ENCODE peak calls at places on chromosomes 1 and 21, in ten cellular contexts. One of them, this sample, is unnamed.

GRCh38 chr1:50246869-50247268 is 138.1 kb downstream of the ELAVL4 start:
- DNase-seq in colonic mucosa: no peak
- DNase-seq in fibroblast of lung: no peak
- DNase-seq in hepatocyte: no peak
- DNase-seq in testis: no peak
- DNase-seq in GM23338: no peak
- DNase-seq in thyroid gland: no peak
- DNase-seq in ovary: no peak
- DNase-seq in Panc1: peak; percentile 8
- DNase-seq in CD8-positive, alpha-beta T cell: no peak
- DNase-seq in this sample: no peak

GRCh38 chr1:228555074-228555989 is 68.2 kb downstream of the RNF187 start:
- DNase-seq in hepatocyte: no peak
- DNase-seq in ovary: peak; percentile 79
- DNase-seq in thyroid gland: no peak
- DNase-seq in CD8-positive, alpha-beta T cell: no peak
- DNase-seq in Panc1: no peak
- DNase-seq in GM23338: no peak
- DNase-seq in fibroblast of lung: no peak
- DNase-seq in testis: no peak
- DNase-seq in colonic mucosa: no peak
- DNase-seq in this sample: no peak

GRCh38 chr1:226647719-226648118 is 91.4 kb downstream of the ITPKB start:
- DNase-seq in fibroblast of lung: no peak
- DNase-seq in CD8-positive, alpha-beta T cell: no peak
- DNase-seq in thyroid gland: no peak
- DNase-seq in hepatocyte: no peak
- DNase-seq in ovary: no peak
- DNase-seq in Panc1: no peak
- DNase-seq in GM23338: no peak
- DNase-seq in testis: no peak
- DNase-seq in colonic mucosa: no peak
- DNase-seq in this sample: no peak

GRCh38 chr1:93301131-93301530 is 44.6 kb upstream of the DR1 start:
- DNase-seq in CD8-positive, alpha-beta T cell: no peak
- DNase-seq in colonic mucosa: no peak
- DNase-seq in thyroid gland: no peak
- DNase-seq in GM23338: no peak
- DNase-seq in hepatocyte: no peak
- DNase-seq in testis: no peak
- DNase-seq in ovary: no peak
- DNase-seq in Panc1: no peak
- DNase-seq in fibroblast of lung: no peak
- DNase-seq in this sample: no peak

GRCh38 chr1:18711561-18712253 is 81.1 kb downstream of the PAX7 start:
- DNase-seq in CD8-positive, alpha-beta T cell: no peak
- DNase-seq in hepatocyte: no peak
- DNase-seq in fibroblast of lung: no peak
- DNase-seq in colonic mucosa: no peak
- DNase-seq in Panc1: no peak
- DNase-seq in testis: no peak
- DNase-seq in ovary: no peak
- DNase-seq in thyroid gland: no peak
- DNase-seq in GM23338: no peak
- DNase-seq in this sample: no peak

GRCh38 chr1:35556494-35557117 is 597 bp downstream of the KIAA0319L start:
- DNase-seq in testis: no peak
- DNase-seq in Panc1: no peak
- DNase-seq in GM23338: no peak
- DNase-seq in hepatocyte: no peak
- DNase-seq in ovary: no peak
- DNase-seq in thyroid gland: no peak
- DNase-seq in CD8-positive, alpha-beta T cell: no peak
- DNase-seq in fibroblast of lung: no peak
- DNase-seq in colonic mucosa: peak; percentile 51
- DNase-seq in this sample: no peak

GRCh38 chr1:34500451-34500850 is 254.4 kb upstream of the GJB5 start:
- DNase-seq in Panc1: no peak
- DNase-seq in GM23338: peak; percentile 74
- DNase-seq in CD8-positive, alpha-beta T cell: no peak
- DNase-seq in testis: peak; percentile 51
- DNase-seq in ovary: peak; percentile 31
- DNase-seq in colonic mucosa: no peak
- DNase-seq in thyroid gland: peak; percentile 37
- DNase-seq in fibroblast of lung: peak; percentile 16
- DNase-seq in hepatocyte: peak; percentile 66
- DNase-seq in this sample: peak; percentile 17

GRCh38 chr1:157523774-157524501 is 28.4 kb downstream of the FCRL5 start:
- DNase-seq in hepatocyte: no peak
- DNase-seq in thyroid gland: no peak
- DNase-seq in Panc1: no peak
- DNase-seq in testis: no peak
- DNase-seq in GM23338: no peak
- DNase-seq in fibroblast of lung: no peak
- DNase-seq in ovary: no peak
- DNase-seq in CD8-positive, alpha-beta T cell: no peak
- DNase-seq in colonic mucosa: no peak
- DNase-seq in this sample: no peak

GRCh38 chr1:40708750-40709099 is 17.2 kb downstream of the NFYC start:
- DNase-seq in ovary: no peak
- DNase-seq in fibroblast of lung: peak; percentile 91
- DNase-seq in hepatocyte: peak; percentile 74
- DNase-seq in GM23338: peak; percentile 95
- DNase-seq in thyroid gland: no peak
- DNase-seq in Panc1: no peak
- DNase-seq in testis: no peak
- DNase-seq in CD8-positive, alpha-beta T cell: no peak
- DNase-seq in colonic mucosa: no peak
- DNase-seq in this sample: no peak

GRCh38 chr1:40710581-40711315 is 19.2 kb downstream of the NFYC start:
- DNase-seq in thyroid gland: peak; percentile 25
- DNase-seq in CD8-positive, alpha-beta T cell: no peak
- DNase-seq in ovary: no peak
- DNase-seq in fibroblast of lung: peak; percentile 56
- DNase-seq in testis: peak; percentile 28
- DNase-seq in GM23338: peak; percentile 43
- DNase-seq in hepatocyte: no peak
- DNase-seq in colonic mucosa: peak; percentile 23
- DNase-seq in Panc1: no peak
- DNase-seq in this sample: no peak

GRCh38 chr1:40711465-40712404 is 20.2 kb downstream of the NFYC start:
- DNase-seq in Panc1: no peak
- DNase-seq in CD8-positive, alpha-beta T cell: no peak
- DNase-seq in GM23338: no peak
- DNase-seq in hepatocyte: peak; percentile 35
- DNase-seq in thyroid gland: peak; percentile 50
- DNase-seq in ovary: no peak
- DNase-seq in colonic mucosa: peak; percentile 69
- DNase-seq in testis: no peak
- DNase-seq in fibroblast of lung: peak; percentile 90
- DNase-seq in this sample: no peak

GRCh38 chr1:40709100-40709801 is 17.7 kb downstream of the NFYC start:
- DNase-seq in ovary: peak; percentile 61
- DNase-seq in GM23338: peak; percentile 98
- DNase-seq in Panc1: no peak
- DNase-seq in colonic mucosa: peak; percentile 91
- DNase-seq in testis: peak; percentile 97
- DNase-seq in thyroid gland: peak; percentile 89
- DNase-seq in fibroblast of lung: peak; percentile 99
- DNase-seq in CD8-positive, alpha-beta T cell: peak; percentile 77
- DNase-seq in hepatocyte: peak; percentile 93
- DNase-seq in this sample: peak; percentile 55

GRCh38 chr1:40709802-40710278 is 18.3 kb downstream of the NFYC start:
- DNase-seq in fibroblast of lung: no peak
- DNase-seq in colonic mucosa: no peak
- DNase-seq in testis: no peak
- DNase-seq in Panc1: no peak
- DNase-seq in ovary: no peak
- DNase-seq in CD8-positive, alpha-beta T cell: no peak
- DNase-seq in hepatocyte: no peak
- DNase-seq in GM23338: no peak
- DNase-seq in thyroid gland: no peak
- DNase-seq in this sample: no peak
- H3K4me1 ChIP-seq in fibroblast of lung: peaks cover 11% of the 10 kb centered on the region
- H3K4me1 ChIP-seq in colonic mucosa: no peaks in the 10 kb centered on the region
- H3K4me1 ChIP-seq in testis: peaks cover 26% of the 10 kb centered on the region
- H3K4me1 ChIP-seq in Panc1: peaks cover 38% of the 10 kb centered on the region
- H3K4me1 ChIP-seq in ovary: peaks cover 10% of the 10 kb centered on the region
- H3K4me1 ChIP-seq in CD8-positive, alpha-beta T cell: peaks cover 48% of the 10 kb centered on the region
- H3K4me1 ChIP-seq in hepatocyte: peaks cover 16% of the 10 kb centered on the region
- H3K4me1 ChIP-seq in GM23338: peaks cover 29% of the 10 kb centered on the region
- H3K4me1 ChIP-seq in thyroid gland: peaks cover 49% of the 10 kb centered on the region
- H3K4me1 ChIP-seq in this sample: peaks cover 77% of the 10 kb centered on the region

GRCh38 chr1:112887599-112888303 is 68.2 kb downstream of the SLC16A1 start:
- DNase-seq in Panc1: no peak
- DNase-seq in GM23338: no peak
- DNase-seq in colonic mucosa: no peak
- DNase-seq in CD8-positive, alpha-beta T cell: no peak
- DNase-seq in ovary: no peak
- DNase-seq in hepatocyte: no peak
- DNase-seq in thyroid gland: no peak
- DNase-seq in fibroblast of lung: no peak
- DNase-seq in testis: peak; percentile 1
- DNase-seq in this sample: no peak
- H3K27ac ChIP-seq in Panc1: no peak overlapping the region
- H3K27ac ChIP-seq in GM23338: no peak overlapping the region
- H3K27ac ChIP-seq in colonic mucosa: no peak overlapping the region
- H3K27ac ChIP-seq in CD8-positive, alpha-beta T cell: no peak overlapping the region
- H3K27ac ChIP-seq in ovary: no peak overlapping the region
- H3K27ac ChIP-seq in hepatocyte: no peak overlapping the region
- H3K27ac ChIP-seq in thyroid gland: no peak overlapping the region
- H3K27ac ChIP-seq in fibroblast of lung: no peak overlapping the region
- H3K27ac ChIP-seq in testis: no peak overlapping the region
- H3K27ac ChIP-seq in this sample: no peak overlapping the region

GRCh38 chr21:32768530-32768929 is 3.0 kb downstream of the PAXBP1 start:
- DNase-seq in ovary: no peak
- DNase-seq in colonic mucosa: no peak
- DNase-seq in Panc1: no peak
- DNase-seq in GM23338: no peak
- DNase-seq in fibroblast of lung: peak; percentile 22
- DNase-seq in hepatocyte: no peak
- DNase-seq in CD8-positive, alpha-beta T cell: no peak
- DNase-seq in testis: no peak
- DNase-seq in thyroid gland: no peak
- DNase-seq in this sample: no peak

GRCh38 chr21:32771134-32771523 is 426 bp downstream of the PAXBP1 start:
- DNase-seq in colonic mucosa: peak; percentile 42
- DNase-seq in Panc1: no peak
- DNase-seq in thyroid gland: peak; percentile 54
- DNase-seq in hepatocyte: peak; percentile 84
- DNase-seq in GM23338: peak; percentile 78
- DNase-seq in testis: peak; percentile 57
- DNase-seq in CD8-positive, alpha-beta T cell: peak; percentile 58
- DNase-seq in ovary: peak; percentile 75
- DNase-seq in fibroblast of lung: peak; percentile 60
- DNase-seq in this sample: peak; percentile 56

GRCh38 chr21:32772281-32773047 is 909 bp upstream of the PAXBP1 start:
- DNase-seq in ovary: peak; percentile 39
- DNase-seq in Panc1: no peak
- DNase-seq in CD8-positive, alpha-beta T cell: no peak
- DNase-seq in hepatocyte: peak; percentile 80
- DNase-seq in colonic mucosa: peak; percentile 59
- DNase-seq in GM23338: peak; percentile 8
- DNase-seq in fibroblast of lung: peak; percentile 53
- DNase-seq in thyroid gland: peak; percentile 54
- DNase-seq in testis: peak; percentile 24
- DNase-seq in this sample: no peak

GRCh38 chr21:32770514-32771133 is 931 bp downstream of the PAXBP1 start:
- DNase-seq in colonic mucosa: no peak
- DNase-seq in testis: peak; percentile 48
- DNase-seq in hepatocyte: peak; percentile 41
- DNase-seq in GM23338: no peak
- DNase-seq in CD8-positive, alpha-beta T cell: no peak
- DNase-seq in Panc1: no peak
- DNase-seq in ovary: no peak
- DNase-seq in thyroid gland: peak; percentile 29
- DNase-seq in fibroblast of lung: no peak
- DNase-seq in this sample: peak; percentile 18
- TF ChIP-seq CTCF in colonic mucosa: no peak
- TF ChIP-seq CTCF in testis: no peak
- TF ChIP-seq CTCF in hepatocyte: no peak
- TF ChIP-seq CTCF in GM23338: no peak
- TF ChIP-seq CTCF in CD8-positive, alpha-beta T cell: no peak
- TF ChIP-seq CTCF in Panc1: no peak
- TF ChIP-seq CTCF in ovary: no peak
- TF ChIP-seq CTCF in thyroid gland: no peak
- TF ChIP-seq CTCF in fibroblast of lung: no peak
- TF ChIP-seq CTCF in this sample: no peak

GRCh38 chr1:151905070-151905442 is 4.3 kb downstream of the THEM4 start:
- DNase-seq in GM23338: no peak
- DNase-seq in fibroblast of lung: no peak
- DNase-seq in thyroid gland: peak; percentile 67
- DNase-seq in Panc1: no peak
- DNase-seq in testis: no peak
- DNase-seq in colonic mucosa: no peak
- DNase-seq in ovary: no peak
- DNase-seq in hepatocyte: peak; percentile 31
- DNase-seq in CD8-positive, alpha-beta T cell: peak; percentile 80
- DNase-seq in this sample: no peak

GRCh38 chr1:151897861-151898468 is 11.3 kb downstream of the THEM4 start:
- DNase-seq in GM23338: no peak
- DNase-seq in testis: no peak
- DNase-seq in colonic mucosa: peak; percentile 28
- DNase-seq in CD8-positive, alpha-beta T cell: peak; percentile 57
- DNase-seq in hepatocyte: no peak
- DNase-seq in ovary: no peak
- DNase-seq in Panc1: no peak
- DNase-seq in fibroblast of lung: no peak
- DNase-seq in thyroid gland: no peak
- DNase-seq in this sample: no peak

GRCh38 chr1:151898519-151898991 is 10.8 kb downstream of the THEM4 start:
- DNase-seq in GM23338: no peak
- DNase-seq in Panc1: no peak
- DNase-seq in ovary: no peak
- DNase-seq in thyroid gland: peak; percentile 60
- DNase-seq in hepatocyte: no peak
- DNase-seq in colonic mucosa: peak; percentile 49
- DNase-seq in fibroblast of lung: no peak
- DNase-seq in CD8-positive, alpha-beta T cell: peak; percentile 82
- DNase-seq in testis: no peak
- DNase-seq in this sample: no peak

GRCh38 chr1:151907363-151908139 is 1.8 kb downstream of the THEM4 start:
- DNase-seq in GM23338: peak; percentile 9
- DNase-seq in testis: no peak
- DNase-seq in hepatocyte: no peak
- DNase-seq in fibroblast of lung: no peak
- DNase-seq in ovary: no peak
- DNase-seq in CD8-positive, alpha-beta T cell: no peak
- DNase-seq in Panc1: no peak
- DNase-seq in thyroid gland: no peak
- DNase-seq in colonic mucosa: no peak
- DNase-seq in this sample: no peak

DNA sequence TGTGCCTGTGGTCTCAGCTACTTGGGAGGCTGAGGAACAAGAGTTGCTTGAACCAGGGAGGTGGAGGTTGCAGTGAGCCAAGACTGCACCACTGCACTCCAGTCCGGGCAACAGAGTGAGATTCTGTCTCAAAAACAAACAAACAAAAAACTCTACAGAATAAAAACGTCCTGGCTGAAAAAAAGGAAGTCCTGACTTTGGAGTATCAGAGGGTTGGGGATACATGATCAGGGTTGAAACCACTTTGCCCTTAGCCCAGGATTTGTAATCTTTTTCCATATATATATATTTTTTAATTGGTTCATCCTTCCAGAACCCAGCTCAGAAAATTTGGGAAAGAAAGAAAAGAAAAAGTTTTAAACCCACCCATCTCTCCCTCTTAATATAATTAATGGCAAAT is 6.5 kb downstream of the THEM4 start:
- DNase-seq in testis: no peak
- DNase-seq in fibroblast of lung: no peak
- DNase-seq in CD8-positive, alpha-beta T cell: no peak
- DNase-seq in Panc1: no peak
- DNase-seq in GM23338: no peak
- DNase-seq in colonic mucosa: no peak
- DNase-seq in thyroid gland: no peak
- DNase-seq in ovary: no peak
- DNase-seq in hepatocyte: no peak
- DNase-seq in this sample: no peak
- H3K4me1 ChIP-seq in testis: peaks cover 15% of the 10 kb centered on the region
- H3K4me1 ChIP-seq in fibroblast of lung: no peaks in the 10 kb centered on the region
- H3K4me1 ChIP-seq in CD8-positive, alpha-beta T cell: peaks cover 70% of the 10 kb centered on the region
- H3K4me1 ChIP-seq in Panc1: peaks cover 8% of the 10 kb centered on the region
- H3K4me1 ChIP-seq in GM23338: no peaks in the 10 kb centered on the region
- H3K4me1 ChIP-seq in colonic mucosa: no peaks in the 10 kb centered on the region
- H3K4me1 ChIP-seq in thyroid gland: peaks cover 17% of the 10 kb centered on the region
- H3K4me1 ChIP-seq in ovary: peaks cover 4% of the 10 kb centered on the region
- H3K4me1 ChIP-seq in hepatocyte: peaks cover 20% of the 10 kb centered on the region
- H3K4me1 ChIP-seq in this sample: peaks cover 30% of the 10 kb centered on the region

This sample was measured in left ventricle myocardium inferior.